ENCODE peak calls at places on chromosomes 1 and 21, in six cellular contexts. Y, F, S, R, B and A are unnamed samples.

GRCh38 chr1:98051065-98051675 is 130.3 kb upstream of the DPYD start:
- DNase-seq in F (peak; percentile 75), S (peak; percentile 68), R (peak; percentile 62), Y (peak; percentile 63), B (peak; percentile 58), A (peak; percentile 54)

GRCh38 chr1:111702504-111703050 is 36.6 kb downstream of the INKA2 start:
- DNase-seq in S (no peak), R (no peak), F (no peak), B (no peak), Y (no peak), A (no peak)

GRCh38 chr1:119116725-119117124 is 23.7 kb downstream of the WARS2 start:
- DNase-seq in S (no peak), Y (no peak), B (no peak), R (no peak), F (no peak), A (no peak)

GRCh38 chr1:153612755-153613331 is at the start of gene S100A16:
- DNase-seq in R (peak; percentile 96), B (peak; percentile 81), Y (peak; percentile 62), F (no peak), S (peak; percentile 86), A (no peak)

GRCh38 chr21:22468893-22469292 is 1470.7 kb downstream of the NCAM2 start:
- DNase-seq in F (no peak), B (no peak), R (no peak), S (no peak), Y (no peak), A (no peak)

GRCh38 chr1:243244420-243244819 is 10.7 kb downstream of the CEP170 start:
- DNase-seq in R (no peak), Y (no peak), B (no peak), S (no peak), F (no peak), A (no peak)

GRCh38 chr1:98351506-98352038 is 309.9 kb upstream of the SNX7 start:
- DNase-seq in S (no peak), F (no peak), R (no peak), Y (no peak), B (no peak), A (no peak)

GRCh38 chr1:155940531-155940992 is 876 bp upstream of the RXFP4 start:
- DNase-seq in Y (no peak), S (no peak), B (peak; percentile 61), R (peak; percentile 51), F (no peak), A (no peak)

GRCh38 chr1:187294421-187295201 is 465.9 kb downstream of the PLA2G4A start:
- DNase-seq in S (no peak), B (no peak), R (no peak), Y (no peak), F (no peak), A (no peak)

GRCh38 chr1:111656093-111657017 is 36.8 kb downstream of the RAP1A start:
- DNase-seq in F (peak; percentile 5), Y (no peak), R (peak; percentile 27), S (no peak), B (peak; percentile 64), A (no peak)

DNA sequence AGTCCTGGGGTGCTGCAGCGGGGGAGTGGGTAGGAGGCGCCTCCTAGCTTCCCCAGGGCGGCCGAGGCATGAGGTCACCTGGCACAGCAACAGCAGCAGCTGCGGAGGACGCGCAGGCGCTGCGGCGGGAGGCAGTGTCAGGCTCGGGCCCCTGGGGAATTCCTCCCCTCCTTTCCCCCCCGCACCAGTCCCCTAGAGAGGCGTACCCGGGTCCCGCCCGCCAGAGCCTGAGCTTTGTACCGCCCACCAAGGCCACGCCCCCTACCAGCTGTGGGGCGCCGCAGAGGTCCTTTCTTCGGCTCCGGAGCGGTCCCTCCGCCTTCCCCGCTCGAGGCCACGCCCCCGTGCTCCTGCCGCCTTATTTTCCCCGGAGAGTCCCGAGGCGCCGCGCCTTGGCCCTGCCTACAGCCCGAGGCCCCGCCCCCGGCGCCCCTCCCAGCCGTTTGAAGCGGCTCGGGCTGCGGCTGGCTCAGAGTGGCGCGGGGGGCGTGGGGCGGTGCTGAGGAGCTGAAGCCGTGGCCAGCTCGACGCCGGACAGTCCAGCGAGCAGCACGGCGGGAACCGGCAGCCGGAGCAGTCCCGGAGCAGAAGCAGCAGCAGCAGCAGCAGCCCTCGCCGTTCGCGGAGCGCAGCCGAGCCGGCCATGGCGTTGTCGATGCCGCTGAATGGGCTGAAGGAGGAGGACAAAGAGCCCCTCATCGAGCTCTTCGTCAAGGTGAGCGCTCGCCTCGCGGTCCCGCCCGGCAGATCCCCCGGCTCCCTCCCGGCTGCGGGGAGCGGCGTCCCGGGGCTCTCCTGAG is at the start of gene CLIC4:
- DNase-seq in F (peak; percentile 100), S (peak; percentile 100), R (peak; percentile 100), Y (peak; percentile 100), B (peak; percentile 100), A (peak; percentile 99)
- TF ChIP-seq CTCF in F (no peak), S (no peak), R (no peak), Y (peak; percentile 23), B (no peak), A (no peak)

GRCh38 chr1:202238914-202239313 is 45.3 kb downstream of the LGR6 start:
- DNase-seq in F (no peak), S (peak; percentile 41), Y (peak; percentile 32), R (no peak), B (no peak), A (no peak)

GRCh38 chr1:202235003-202235660 is 41.5 kb downstream of the LGR6 start:
- DNase-seq in S (peak; percentile 21), F (no peak), Y (no peak), R (no peak), B (no peak), A (no peak)

GRCh38 chr1:202235856-202236837 is 42.5 kb downstream of the LGR6 start:
- DNase-seq in S (peak; percentile 87), F (peak; percentile 87), R (peak; percentile 89), Y (peak; percentile 92), B (peak; percentile 44), A (peak; percentile 52)

GRCh38 chr1:202234331-202235002 is 40.9 kb downstream of the LGR6 start:
- DNase-seq in R (no peak), S (no peak), B (no peak), Y (no peak), F (no peak), A (no peak)

GRCh38 chr1:202237052-202237451 is 43.5 kb downstream of the LGR6 start:
- DNase-seq in B (no peak), R (peak; percentile 47), Y (peak; percentile 93), F (peak; percentile 59), S (peak; percentile 53), A (no peak)
- TF ChIP-seq CTCF in B (no peak), R (peak; percentile 55), Y (peak; percentile 87), F (peak; percentile 57), S (peak; percentile 19), A (no peak)

DNA sequence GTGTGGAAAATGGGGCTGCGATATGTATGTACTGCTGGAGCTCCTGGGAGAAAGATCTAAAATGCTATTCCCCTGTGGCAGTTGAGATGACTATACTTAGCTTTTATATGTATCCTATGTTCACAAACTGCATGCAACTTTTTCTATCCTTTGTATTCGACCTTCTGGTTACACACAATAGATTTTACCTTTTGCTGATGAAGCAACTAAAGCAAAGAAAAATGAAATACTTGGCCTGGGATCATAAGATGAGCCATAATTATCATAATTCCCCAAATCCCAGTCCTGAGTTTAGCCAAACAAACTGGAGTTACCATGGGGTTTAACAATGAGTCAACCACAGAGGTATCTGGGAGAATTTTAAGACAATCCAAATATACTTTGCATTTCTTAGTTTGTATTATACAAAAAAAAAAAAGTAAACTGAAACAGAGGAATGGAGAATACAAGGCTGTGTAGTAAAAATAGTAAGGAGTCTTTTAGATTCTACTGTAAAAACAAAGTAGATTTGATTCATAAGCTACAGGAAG is 60.6 kb upstream of the GORAB start:
- DNase-seq in S (no peak), F (no peak), B (no peak), Y (no peak), R (no peak), A (no peak)
- TF ChIP-seq CTCF in S (no peak), F (no peak), B (no peak), Y (no peak), R (no peak), A (no peak)

GRCh38 chr1:195886000-195886399 is 722.2 kb downstream of the KCNT2 start:
- DNase-seq in F (no peak), B (no peak), R (no peak), S (no peak), Y (no peak), A (no peak)
- TF ChIP-seq CTCF in F (peak; percentile 34), B (no peak), R (peak; percentile 37), S (no peak), Y (peak; percentile 74), A (no peak)

GRCh38 chr1:46173361-46173856 is 1.5 kb upstream of the TSPAN1 start:
- DNase-seq in F (no peak), Y (no peak), S (peak; percentile 15), R (no peak), B (no peak), A (no peak)

GRCh38 chr1:46171351-46171750 is 3.5 kb upstream of the TSPAN1 start:
- DNase-seq in F (no peak), S (no peak), Y (no peak), R (peak; percentile 41), B (no peak), A (no peak)

GRCh38 chr1:46169811-46170454 is 5.0 kb upstream of the TSPAN1 start:
- DNase-seq in R (no peak), S (no peak), Y (no peak), F (no peak), B (no peak), A (no peak)

GRCh38 chr1:46172321-46172720 is 2.6 kb upstream of the TSPAN1 start:
- DNase-seq in S (no peak), R (no peak), Y (no peak), F (no peak), B (no peak), A (no peak)

GRCh38 chr1:46171872-46172271 is 3.0 kb upstream of the TSPAN1 start:
- DNase-seq in F (no peak), R (peak; percentile 58), S (peak; percentile 74), Y (peak; percentile 68), B (no peak), A (no peak)
- TF ChIP-seq CTCF in F (no peak), R (no peak), S (no peak), Y (no peak), B (no peak), A (no peak)